ENCODE peak calls at places on chromosomes 3 and 15, in six cellular contexts. Y is GM20000, X is neural crest cell, A is brain microvascular endothelial cell, C is astrocyte of the spinal cord, V is fibroblast of mammary gland. F is an unnamed sample.

GRCh38 chr15:43275736-43276562 is 9.2 kb upstream of the TGM5 start:
- DNase-seq in Y (no peak), X (no peak), A (no peak), C (no peak), V (no peak), F (no peak)

GRCh38 chr3:72949016-72949415 is 47.6 kb upstream of the PPP4R2 start:
- DNase-seq in Y (no peak), X (no peak), A (no peak), C (no peak), V (no peak), F (no peak)

GRCh38 chr15:74134387-74135027 is 4.1 kb downstream of the ISLR2 start:
- DNase-seq in Y (peak; percentile 70), X (peak; percentile 62), A (no peak), C (peak; percentile 22), V (no peak), F (no peak)

GRCh38 chr15:77611767-77612166 is 20.9 kb downstream of the LINGO1 start:
- DNase-seq in Y (no peak), X (no peak), A (no peak), C (no peak), V (no peak), F (no peak)

GRCh38 chr15:99550077-99550476 is 15.7 kb upstream of the MEF2A start:
- DNase-seq in Y (no peak), X (no peak), A (no peak), C (no peak), V (no peak), F (no peak)

GRCh38 chr15:48544816-48545215 is 100.7 kb downstream of the FBN1 start:
- DNase-seq in Y (no peak), X (no peak), A (no peak), C (peak; percentile 44), V (peak; percentile 38), F (no peak)

GRCh38 chr15:39504812-39505211 is 76.1 kb upstream of the THBS1 start:
- DNase-seq in Y (no peak), X (no peak), A (peak; percentile 81), C (peak; percentile 50), V (peak; percentile 86), F (no peak)

GRCh38 chr3:4426782-4427344 is 40.2 kb downstream of the SUMF1 start:
- DNase-seq in Y (peak; percentile 52), X (no peak), A (peak; percentile 93), C (peak; percentile 96), V (peak; percentile 94), F (peak; percentile 31)

GRCh38 chr3:21062724-21063436 is 688.1 kb downstream of the ZNF385D start:
- DNase-seq in Y (no peak), X (no peak), A (no peak), C (no peak), V (no peak), F (no peak)

GRCh38 chr3:60979861-60980739 is 271.2 kb downstream of the FHIT start:
- DNase-seq in Y (no peak), X (no peak), A (peak; percentile 37), C (peak; percentile 64), V (peak; percentile 37), F (no peak)

GRCh38 chr3:71495708-71496472 is 87.6 kb downstream of the FOXP1 start:
- DNase-seq in Y (no peak), X (no peak), A (peak; percentile 96), C (peak; percentile 87), V (peak; percentile 95), F (no peak)

GRCh38 chr3:185009650-185010049 is 143.2 kb downstream of the C3orf70 start:
- DNase-seq in Y (no peak), X (no peak), A (no peak), C (no peak), V (no peak), F (no peak)

GRCh38 chr3:48268936-48269551 is 28.1 kb downstream of the ZNF589 start:
- DNase-seq in Y (no peak), X (no peak), A (no peak), C (no peak), V (peak; percentile 73), F (no peak)

GRCh38 chr15:66294157-66294931 is 976 bp downstream of the DIS3L start:
- DNase-seq in Y (no peak), X (no peak), A (peak; percentile 39), C (peak; percentile 54), V (peak; percentile 59), F (peak; percentile 39)

GRCh38 chr15:85730001-85730820 is 64.5 kb downstream of the KLHL25 start:
- DNase-seq in Y (peak; percentile 71), X (peak; percentile 45), A (peak; percentile 56), C (peak; percentile 67), V (peak; percentile 77), F (peak; percentile 62)

GRCh38 chr3:146503459-146504202 is 34.3 kb upstream of the PLSCR2 start:
- DNase-seq in Y (peak; percentile 61), X (no peak), A (peak; percentile 97), C (peak; percentile 97), V (peak; percentile 97), F (peak; percentile 64)

GRCh38 chr3:40504636-40505430 is 1.0 kb upstream of the ZNF620 start:
- DNase-seq in Y (no peak), X (no peak), A (peak; percentile 93), C (peak; percentile 89), V (peak; percentile 99), F (no peak)

GRCh38 chr3:87006844-87007439 is 16.0 kb upstream of the VGLL3 start:
- DNase-seq in Y (no peak), X (no peak), A (no peak), C (peak; percentile 58), V (peak; percentile 57), F (no peak)

GRCh38 chr3:87900061-87900460 is 158.7 kb downstream of the CGGBP1 start:
- DNase-seq in Y (peak; percentile 4), X (no peak), A (no peak), C (no peak), V (peak; percentile 0), F (no peak)

GRCh38 chr15:90955911-90956310 is 1.2 kb downstream of the RCCD1 start:
- DNase-seq in Y (peak; percentile 40), X (no peak), A (no peak), C (no peak), V (no peak), F (no peak)

GRCh38 chr15:100623301-100623700 is 20.9 kb downstream of the ASB7 start:
- DNase-seq in Y (no peak), X (no peak), A (peak; percentile 30), C (no peak), V (peak; percentile 67), F (no peak)

GRCh38 chr15:101135532-101136166 is 116.2 kb downstream of the CHSY1 start:
- DNase-seq in Y (peak; percentile 69), X (no peak), A (no peak), C (no peak), V (no peak), F (peak; percentile 69)

GRCh38 chr3:106610362-106610997 is 741.7 kb upstream of the CBLB start:
- DNase-seq in Y (no peak), X (no peak), A (no peak), C (peak; percentile 65), V (peak; percentile 77), F (no peak)

GRCh38 chr3:44712455-44713075 is at the start of gene ZNF502:
- DNase-seq in Y (peak; percentile 47), X (no peak), A (peak; percentile 86), C (peak; percentile 92), V (peak; percentile 89), F (peak; percentile 25)

GRCh38 chr3:66602691-66603090 is 101.9 kb upstream of the LRIG1 start:
- DNase-seq in Y (no peak), X (no peak), A (no peak), C (no peak), V (no peak), F (no peak)

GRCh38 chr3:16906679-16907078 is 21.9 kb downstream of the PLCL2 start:
- DNase-seq in Y (no peak), X (no peak), A (no peak), C (peak; percentile 38), V (peak; percentile 75), F (no peak)

GRCh38 chr15:89243691-89244511 is at the start of gene FANCI:
- DNase-seq in Y (peak; percentile 91), X (peak; percentile 97), A (peak; percentile 93), C (peak; percentile 94), V (peak; percentile 84), F (peak; percentile 95)
- TF ChIP-seq CTCF in Y (peak; percentile 59), X (no peak), A (peak; percentile 63), C (peak; percentile 46), V (no peak), F (peak; percentile 66)

DNA sequence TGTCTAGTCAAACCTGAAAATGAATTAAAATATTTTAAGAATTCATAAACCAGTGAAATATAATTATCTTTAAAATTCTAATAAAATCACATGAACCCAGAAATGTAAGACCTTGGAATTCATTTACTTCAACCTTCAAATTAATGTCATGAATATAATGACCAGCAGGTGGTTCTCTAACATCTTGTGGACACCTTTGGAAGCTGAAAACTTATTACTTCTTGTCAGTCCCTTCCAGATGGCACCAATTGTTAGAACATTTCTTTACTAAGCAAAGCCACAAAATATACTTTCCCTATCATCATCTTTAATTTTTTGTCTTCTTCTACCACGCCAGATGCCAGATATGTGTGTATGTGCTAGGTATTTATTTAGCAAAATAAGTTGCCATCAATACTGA is 240.0 kb downstream of the MBNL1 start:
- DNase-seq in Y (no peak), X (no peak), A (no peak), C (no peak), V (peak; percentile 37), F (no peak)
- TF ChIP-seq CTCF in Y (no peak), X (peak; percentile 62), A (no peak), C (no peak), V (peak; percentile 21), F (peak; percentile 37)

GRCh38 chr3:89375451-89375850 is 268.0 kb downstream of the EPHA3 start:
- DNase-seq in Y (no peak), X (no peak), A (no peak), C (no peak), V (no peak), F (no peak)
- TF ChIP-seq CTCF in Y (no peak), X (no peak), A (no peak), C (no peak), V (no peak), F (no peak)

GRCh38 chr15:71109130-71109529 is 6.1 kb upstream of the THSD4 start:
- DNase-seq in Y (no peak), X (no peak), A (peak; percentile 43), C (peak; percentile 56), V (peak; percentile 74), F (no peak)
- TF ChIP-seq CTCF in Y (no peak), X (no peak), A (peak; percentile 58), C (peak; percentile 35), V (peak; percentile 37), F (no peak)

GRCh38 chr15:64836023-64836536 is 5.6 kb upstream of the PLEKHO2 start:
- DNase-seq in Y (no peak), X (no peak), A (no peak), C (no peak), V (no peak), F (no peak)
- TF ChIP-seq CTCF in Y (no peak), X (peak; percentile 27), A (no peak), C (no peak), V (no peak), F (no peak)

F was measured in GM10248.